ENCODE peak calls at places on chromosomes 16 and 17, in six cellular contexts. X is HL-60; H is cardiac fibroblast; C is mucosa of descending colon; V is stomach; K is CD4-positive, alpha-beta T cell. E is an unnamed sample.
A peak's percentile ranks its signal among the peaks of the same experiment; 100 is the strongest.

GRCh38 chr16:11139624-11140375 is 116.2 kb downstream of the SOCS1 start:
- DNase-seq in X (no peak), H (peak; percentile 34), C (no peak), V (no peak), K (peak; percentile 26), E (no peak)

GRCh38 chr16:56551796-56552738 is 12.8 kb upstream of the MT4 start:
- DNase-seq in X (no peak), H (no peak), C (peak; percentile 34), V (peak; percentile 59), K (no peak), E (no peak)

GRCh38 chr16:71724320-71724751 is at the start of gene PHLPP2:
- DNase-seq in X (no peak), H (no peak), C (no peak), V (no peak), K (no peak), E (no peak)

GRCh38 chr17:50049636-50050035 is 6.3 kb upstream of the ITGA3 start:
- DNase-seq in X (no peak), H (no peak), C (no peak), V (no peak), K (no peak), E (no peak)

GRCh38 chr16:47258874-47259461 is 115.2 kb upstream of the NETO2 start:
- DNase-seq in X (peak; percentile 22), H (peak; percentile 52), C (peak; percentile 18), V (no peak), K (no peak), E (peak; percentile 35)

GRCh38 chr17:33015716-33016346 is 24.2 kb downstream of the SPACA3 start:
- DNase-seq in X (no peak), H (no peak), C (no peak), V (no peak), K (no peak), E (no peak)

GRCh38 chr16:75266738-75267630 is 15.6 kb upstream of the BCAR1 start:
- DNase-seq in X (no peak), H (no peak), C (no peak), V (no peak), K (no peak), E (no peak)

GRCh38 chr17:50033316-50033715 is 22.6 kb upstream of the ITGA3 start:
- DNase-seq in X (no peak), H (peak; percentile 74), C (no peak), V (peak; percentile 8), K (no peak), E (no peak)

GRCh38 chr17:28912281-28912937 is 9.5 kb upstream of the DHRS13 start:
- DNase-seq in X (peak; percentile 20), H (no peak), C (peak; percentile 78), V (no peak), K (no peak), E (no peak)
- TF ChIP-seq CTCF in X (no peak), H (peak; percentile 30), C (peak; percentile 47), V (no peak), K (no peak), E (peak; percentile 11)

GRCh38 chr17:78769200-78769773 is 12.8 kb downstream of the CYTH1 start:
- DNase-seq in X (no peak), H (no peak), C (no peak), V (no peak), K (no peak), E (no peak)
- TF ChIP-seq CTCF in X (no peak), H (no peak), C (no peak), V (no peak), K (peak; percentile 17), E (no peak)

GRCh38 chr16:49527621-49528020 is 154.0 kb downstream of the C16orf78 start:
- DNase-seq in X (no peak), H (no peak), C (no peak), V (no peak), K (no peak), E (no peak)
- TF ChIP-seq CTCF in X (no peak), H (no peak), C (no peak), V (no peak), K (no peak), E (no peak)

DNA sequence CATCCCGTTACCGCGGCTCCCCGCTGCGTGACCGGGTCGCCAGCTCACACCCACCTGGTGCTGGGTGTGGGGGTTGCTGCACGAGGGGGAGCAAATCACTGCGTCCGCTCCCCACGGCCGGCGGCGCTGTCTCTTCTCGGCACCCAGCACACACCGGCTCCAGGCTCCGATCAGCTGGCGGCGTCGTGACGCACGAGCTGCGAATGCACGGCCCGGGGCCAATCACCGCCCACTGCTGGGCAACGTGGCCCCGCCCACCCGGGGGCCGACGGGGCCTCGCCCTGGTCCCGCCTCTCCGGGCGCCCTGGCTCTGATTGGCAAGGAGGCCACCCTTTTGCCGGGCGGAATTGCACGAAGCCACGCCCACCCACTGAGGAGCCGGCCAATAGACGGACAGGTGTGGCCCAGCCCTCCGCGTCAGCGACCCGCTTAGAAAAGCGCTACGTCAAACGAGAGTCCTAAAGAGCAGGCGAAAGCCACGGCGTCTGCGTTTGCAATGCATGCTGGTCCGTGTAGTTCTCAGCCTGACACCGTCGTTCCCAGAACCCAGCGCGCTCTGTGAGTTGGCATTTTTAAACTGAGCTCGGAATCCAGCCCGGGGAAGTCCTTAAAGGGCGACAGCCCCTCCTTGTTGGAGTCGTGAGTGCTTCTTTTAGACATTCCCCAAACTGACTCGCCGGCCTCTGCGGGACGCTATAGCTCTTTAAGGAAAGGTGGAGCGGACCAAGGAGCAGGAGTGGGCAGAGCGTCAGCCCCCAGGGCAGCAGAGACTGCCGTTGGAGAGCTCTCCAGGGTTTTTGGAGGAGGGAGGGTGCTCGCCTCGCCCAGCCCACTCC is 6.1 kb upstream of the TLCD2 start:
- DNase-seq in X (peak; percentile 98), H (peak; percentile 100), C (peak; percentile 99), V (peak; percentile 100), K (peak; percentile 100), E (peak; percentile 99)
- TF ChIP-seq CTCF in X (no peak), H (peak; percentile 17), C (no peak), V (peak; percentile 14), K (no peak), E (no peak)

GRCh38 chr16:1181715-1182671 is 29.1 kb downstream of the CACNA1H start:
- DNase-seq in X (no peak), H (peak; percentile 92), C (peak; percentile 55), V (peak; percentile 60), K (no peak), E (peak; percentile 72)

GRCh38 chr16:1178295-1178910 is 25.5 kb downstream of the CACNA1H start:
- DNase-seq in X (no peak), H (no peak), C (no peak), V (no peak), K (no peak), E (no peak)

GRCh38 chr16:1183235-1183907 is 30.5 kb downstream of the CACNA1H start:
- DNase-seq in X (no peak), H (peak; percentile 77), C (peak; percentile 48), V (no peak), K (no peak), E (peak; percentile 47)

GRCh38 chr16:1184156-1184868 is 31.4 kb downstream of the CACNA1H start:
- DNase-seq in X (no peak), H (no peak), C (no peak), V (no peak), K (no peak), E (no peak)

DNA sequence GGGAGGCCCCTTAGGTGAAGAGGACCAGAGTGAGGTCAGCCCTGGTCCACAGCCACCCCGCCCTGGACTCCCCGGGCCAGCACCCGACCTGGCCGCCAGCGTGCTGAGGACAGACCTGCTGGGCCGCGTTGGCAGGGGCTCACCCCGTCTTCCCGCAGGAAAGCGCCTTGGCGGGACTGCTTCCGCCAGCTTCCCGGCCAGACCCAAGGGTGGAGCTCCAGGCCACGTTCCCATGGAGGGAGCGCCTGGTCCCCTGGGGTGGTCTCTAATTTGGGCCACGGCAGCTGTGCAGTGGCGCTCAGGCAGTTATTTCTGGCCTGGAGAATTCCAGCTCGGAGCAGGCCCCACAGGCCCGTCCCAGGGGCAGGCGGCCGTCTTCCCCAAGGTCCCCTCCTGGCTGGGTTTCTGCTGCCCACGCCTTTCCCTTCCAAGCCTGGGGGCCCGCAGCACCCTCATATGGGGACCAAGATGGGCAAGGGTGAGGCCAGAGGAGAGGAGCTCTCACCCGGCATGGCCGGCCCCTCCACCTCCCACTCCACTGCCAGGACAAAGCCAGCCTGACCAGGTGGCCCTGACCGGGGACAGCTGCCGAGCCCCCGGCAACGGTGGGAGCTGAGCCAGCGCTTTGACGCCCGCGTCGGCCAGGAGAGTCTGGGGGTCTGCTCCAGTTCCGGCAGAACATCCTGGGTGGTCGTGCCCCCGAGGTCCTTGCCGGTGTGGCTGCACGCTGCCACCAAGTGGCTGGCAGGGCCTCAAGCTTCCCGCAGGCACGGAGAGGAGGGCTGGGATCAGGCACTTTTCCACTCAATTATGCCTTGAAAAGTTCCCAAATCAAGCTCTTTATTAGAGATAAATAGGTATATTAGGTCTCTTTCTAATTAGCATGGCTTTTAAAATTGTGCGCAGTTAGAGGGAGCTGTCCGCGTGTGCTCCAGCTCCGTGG is 28.1 kb downstream of the CACNA1H start:
- DNase-seq in X (no peak), H (peak; percentile 29), C (no peak), V (no peak), K (no peak), E (no peak)
- TF ChIP-seq CTCF in X (no peak), H (no peak), C (no peak), V (no peak), K (no peak), E (no peak)

GRCh38 chr16:85627102-85627834 is 14.1 kb downstream of the GSE1 start:
- DNase-seq in X (no peak), H (no peak), C (no peak), V (no peak), K (no peak), E (no peak)

GRCh38 chr16:85629853-85630252 is 16.7 kb downstream of the GSE1 start:
- DNase-seq in X (no peak), H (no peak), C (no peak), V (no peak), K (no peak), E (no peak)

GRCh38 chr16:85629326-85629725 is 16.2 kb downstream of the GSE1 start:
- DNase-seq in X (no peak), H (no peak), C (no peak), V (no peak), K (no peak), E (no peak)

GRCh38 chr16:85627835-85628556 is 14.9 kb downstream of the GSE1 start:
- DNase-seq in X (no peak), H (no peak), C (no peak), V (no peak), K (no peak), E (no peak)

DNA sequence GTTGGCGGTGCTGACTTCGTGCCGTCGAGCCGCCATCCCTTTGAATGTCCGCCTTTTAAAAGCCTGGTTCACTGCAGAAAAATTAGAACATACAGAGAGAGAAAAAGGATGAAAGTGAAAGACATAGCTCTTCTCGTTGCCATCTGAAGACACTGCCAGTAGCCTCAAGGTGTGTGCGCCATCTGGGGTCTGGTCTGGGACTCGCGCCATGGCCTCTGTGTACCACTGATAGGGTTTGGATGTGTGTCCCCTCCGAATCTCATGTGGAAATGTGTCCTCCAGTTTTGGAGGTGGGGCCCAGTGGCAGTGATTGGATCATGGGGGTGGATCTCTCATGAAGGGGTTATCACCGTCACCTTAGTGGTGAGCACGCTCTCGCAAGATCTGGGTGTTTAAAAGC is 15.5 kb downstream of the GSE1 start:
- DNase-seq in X (no peak), H (no peak), C (no peak), V (no peak), K (no peak), E (no peak)
- TF ChIP-seq CTCF in X (no peak), H (no peak), C (no peak), V (no peak), K (no peak), E (no peak)